ENCODE peak calls at places on chromosomes 16 and 17, in seven cellular contexts. D is A549, K is SK-N-SH, I is IMR-90, V is H1, A is K562, N is HepG2. R is an unnamed sample.

GRCh38 chr17:37273419-37274051 is 102.2 kb upstream of the C17orf78 start:
- DNase-seq in D (no peak), K (peak), I (peak), V (no peak), A (peak), N (no peak), R (no peak)

GRCh38 chr17:16328997-16329396 is 24.3 kb downstream of the CENPV start:
- DNase-seq in D (peak), K (no peak), I (no peak), V (no peak), A (no peak), N (no peak), R (no peak)

GRCh38 chr16:86222541-86222940 is 287.8 kb upstream of the FOXF1 start:
- DNase-seq in D (no peak), K (no peak), I (peak), V (no peak), A (no peak), N (no peak), R (no peak)

GRCh38 chr17:58305626-58306025 is 23.0 kb downstream of the TSPOAP1 start:
- DNase-seq in D (no peak), K (no peak), I (no peak), V (no peak), A (no peak), N (no peak), R (no peak)

GRCh38 chr16:11250091-11250785 is 5.8 kb downstream of the SOCS1 start:
- DNase-seq in D (no peak), K (no peak), I (peak), V (no peak), A (no peak), N (no peak), R (no peak)

GRCh38 chr17:63151981-63152523 is 186.0 kb downstream of the TANC2 start:
- DNase-seq in D (no peak), K (no peak), I (peak), V (no peak), A (no peak), N (no peak), R (no peak)

GRCh38 chr17:13537871-13538643 is 63.7 kb downstream of the HS3ST3A1 start:
- DNase-seq in D (no peak), K (no peak), I (peak), V (no peak), A (no peak), N (no peak), R (no peak)

GRCh38 chr16:71709231-71709781 is 15.2 kb downstream of the PHLPP2 start:
- DNase-seq in D (no peak), K (no peak), I (peak), V (no peak), A (peak), N (no peak), R (no peak)

GRCh38 chr17:41324180-41325075 is 8.9 kb upstream of the KRTAP17-1 start:
- DNase-seq in D (peak), K (no peak), I (peak), V (peak), A (no peak), N (peak), R (no peak)

GRCh38 chr16:56193951-56194726 is 2.9 kb downstream of the GNAO1 start:
- DNase-seq in D (peak), K (peak), I (peak), V (peak), A (peak), N (peak), R (no peak)

GRCh38 chr17:64491034-64491860 is 5.6 kb downstream of the POLG2 start:
- DNase-seq in D (no peak), K (no peak), I (peak), V (no peak), A (no peak), N (peak), R (no peak)

GRCh38 chr17:37787055-37787720 is 42.3 kb upstream of the HNF1B start:
- DNase-seq in D (peak), K (no peak), I (peak), V (no peak), A (no peak), N (peak), R (no peak)

GRCh38 chr16:85988306-85988705 is 89.3 kb downstream of the IRF8 start:
- DNase-seq in D (no peak), K (no peak), I (no peak), V (no peak), A (no peak), N (no peak), R (peak)

DNA sequence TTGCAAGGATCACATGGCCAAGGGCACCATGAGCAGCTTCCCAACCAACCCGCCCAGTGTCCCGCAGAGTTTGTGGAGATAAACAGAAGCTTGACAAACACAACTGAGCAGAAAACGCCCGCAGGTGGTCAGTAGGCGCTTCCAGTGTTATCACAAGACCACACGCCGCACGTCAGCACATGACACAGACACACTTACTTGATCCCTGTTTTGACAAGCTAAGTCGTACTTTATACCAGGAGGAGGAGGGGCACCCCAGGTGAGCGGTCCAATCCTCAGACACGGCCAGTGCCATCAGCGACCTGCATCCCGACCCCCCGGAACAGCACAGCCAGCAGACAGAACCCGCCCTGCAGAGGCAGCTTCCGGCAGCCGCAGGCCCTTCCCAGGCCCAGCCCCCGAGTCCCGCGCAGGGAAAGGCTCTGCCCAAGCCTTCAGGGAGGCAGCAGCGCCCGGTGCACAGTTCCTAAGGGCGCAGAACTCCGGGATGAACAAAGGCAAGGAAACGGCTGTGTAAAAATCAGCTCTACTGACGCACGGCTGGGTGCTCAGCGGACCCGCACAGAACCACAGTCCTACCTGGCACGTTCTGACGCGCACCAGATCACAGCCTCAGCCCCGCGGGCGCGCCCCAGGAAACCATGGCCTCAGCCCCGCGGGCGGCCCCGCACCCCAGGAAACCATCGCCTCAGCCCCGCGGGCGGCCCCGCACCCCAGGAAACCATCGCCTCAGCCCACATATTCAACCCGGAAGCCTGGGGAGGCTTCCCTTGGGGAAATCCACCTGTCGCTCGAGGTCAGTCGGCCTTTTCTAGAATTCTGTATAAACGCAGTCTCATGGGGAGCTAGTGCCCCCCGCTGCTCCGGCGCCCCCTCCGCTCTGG is 27.8 kb downstream of the AXIN1 start:
- DNase-seq in D (no peak), K (no peak), I (no peak), V (no peak), A (peak), N (no peak), R (no peak)
- TF ChIP-seq RFX5 in D (no peak), K (no peak), I (no peak), V (no peak), A (no peak), N (no peak), R (no peak)

GRCh38 chr16:694863-695354 is 4.7 kb upstream of the WDR24 start:
- DNase-seq in D (no peak), K (no peak), I (no peak), V (no peak), A (peak), N (no peak), R (no peak)
- TF ChIP-seq RFX5 in D (no peak), K (no peak), I (no peak), V (no peak), A (no peak), N (no peak), R (no peak)

DNA sequence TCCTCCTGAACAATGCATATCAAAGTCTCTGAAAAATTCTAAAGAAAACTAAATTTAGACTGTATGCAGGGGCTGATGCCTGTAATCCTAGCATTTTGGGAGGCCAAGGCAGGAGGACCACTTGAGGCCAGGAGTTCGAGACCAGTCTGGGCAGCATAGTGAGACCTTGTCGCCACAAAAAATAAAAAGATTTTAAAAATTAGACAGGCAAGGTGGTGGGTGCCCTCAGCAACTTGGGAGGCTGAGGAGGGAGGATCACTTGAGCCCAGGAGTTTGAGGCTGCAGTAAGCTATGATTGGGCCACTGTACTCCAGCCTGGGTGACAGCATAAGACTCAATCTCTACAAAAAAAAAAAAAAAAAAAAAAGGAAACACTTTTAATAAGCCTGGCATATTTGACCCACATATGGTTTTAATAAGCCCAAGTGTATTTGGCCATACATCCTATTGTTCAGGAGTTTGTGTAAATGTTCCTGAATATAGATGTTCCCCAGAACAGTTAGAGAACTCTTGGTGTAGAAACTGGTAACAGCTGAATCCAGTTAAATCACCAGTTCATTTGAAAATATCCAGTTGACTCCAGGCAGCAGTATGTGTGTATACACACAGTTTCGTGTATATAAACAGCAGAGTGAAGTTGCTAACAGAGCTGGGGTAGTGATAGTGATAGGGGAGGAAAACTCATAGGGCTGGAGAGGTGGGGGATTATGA is 30.3 kb upstream of the MMD start:
- DNase-seq in D (no peak), K (peak), I (peak), V (no peak), A (no peak), N (no peak), R (no peak)
- TF ChIP-seq RFX5 in D (no peak), K (no peak), I (no peak), V (no peak), A (no peak), N (no peak), R (no peak)

GRCh38 chr17:29619251-29619650 is 3.5 kb downstream of the CORO6 start:
- DNase-seq in D (no peak), K (peak), I (peak), V (no peak), A (no peak), N (no peak), R (no peak)
- TF ChIP-seq RFX5 in D (no peak), K (no peak), I (no peak), V (no peak), A (no peak), N (no peak), R (no peak)

GRCh38 chr17:79627766-79628690 is 17.2 kb upstream of the RBFOX3 start:
- DNase-seq in D (no peak), K (peak), I (no peak), V (no peak), A (no peak), N (no peak), R (no peak)
- TF ChIP-seq RFX5 in D (no peak), K (no peak), I (no peak), V (no peak), A (no peak), N (no peak), R (no peak)

R was measured in GM12878.